ENCODE peak calls at places on chromosomes 6 and 20, in five cellular contexts. One of them, this sample, is unnamed.

GRCh38 chr6:14108571-14109410 is 8.8 kb upstream of the CD83 start:
- DNase-seq in GM23248: no peak
- DNase-seq in T-helper 9 cell: no peak
- DNase-seq in AG20443: no peak
- DNase-seq in GM04503: no peak
- DNase-seq in this sample: no peak

GRCh38 chr20:20551409-20551808 is 161.0 kb downstream of the RALGAPA2 start:
- DNase-seq in GM23248: no peak
- DNase-seq in T-helper 9 cell: no peak
- DNase-seq in AG20443: no peak
- DNase-seq in GM04503: no peak
- DNase-seq in this sample: no peak

GRCh38 chr20:53829086-53829703 is 235.6 kb upstream of the ZNF217 start:
- DNase-seq in GM04503: peak
- DNase-seq in AG20443: peak
- DNase-seq in GM23248: peak
- DNase-seq in T-helper 9 cell: no peak
- DNase-seq in this sample: no peak

GRCh38 chr20:49769125-49769581 is 43.5 kb upstream of the SLC9A8 start:
- DNase-seq in GM23248: no peak
- DNase-seq in T-helper 9 cell: no peak
- DNase-seq in AG20443: no peak
- DNase-seq in GM04503: no peak
- DNase-seq in this sample: no peak

GRCh38 chr6:37868447-37868825 is 48.9 kb downstream of the ZFAND3 start:
- DNase-seq in T-helper 9 cell: no peak
- DNase-seq in GM04503: peak
- DNase-seq in AG20443: peak
- DNase-seq in GM23248: peak
- DNase-seq in this sample: no peak

GRCh38 chr6:43495409-43495941 is 14.7 kb downstream of the LRRC73 start:
- DNase-seq in GM23248: peak
- DNase-seq in GM04503: no peak
- DNase-seq in AG20443: peak
- DNase-seq in T-helper 9 cell: no peak
- DNase-seq in this sample: peak

GRCh38 chr6:156691018-156691417 is 86.2 kb upstream of the ARID1B start:
- DNase-seq in AG20443: no peak
- DNase-seq in GM23248: no peak
- DNase-seq in GM04503: no peak
- DNase-seq in T-helper 9 cell: no peak
- DNase-seq in this sample: no peak

GRCh38 chr6:89117285-89118108 is at the start of gene SRSF12:
- DNase-seq in GM23248: peak
- DNase-seq in AG20443: peak
- DNase-seq in GM04503: no peak
- DNase-seq in T-helper 9 cell: peak
- DNase-seq in this sample: peak

GRCh38 chr6:30626484-30627366 is at the start of gene ATAT1:
- DNase-seq in T-helper 9 cell: peak
- DNase-seq in GM23248: peak
- DNase-seq in GM04503: no peak
- DNase-seq in AG20443: peak
- DNase-seq in this sample: peak

GRCh38 chr20:38730989-38731737 is 6.9 kb downstream of the SLC32A1 start:
- DNase-seq in GM23248: peak
- DNase-seq in T-helper 9 cell: peak
- DNase-seq in GM04503: no peak
- DNase-seq in AG20443: peak
- DNase-seq in this sample: peak

GRCh38 chr6:112618796-112619195 is 271.7 kb downstream of the RFPL4B start:
- DNase-seq in AG20443: peak
- DNase-seq in GM23248: peak
- DNase-seq in T-helper 9 cell: no peak
- DNase-seq in GM04503: no peak
- DNase-seq in this sample: no peak

GRCh38 chr6:11845664-11846577 is 67.3 kb upstream of the ADTRP start:
- DNase-seq in AG20443: no peak
- DNase-seq in GM04503: no peak
- DNase-seq in T-helper 9 cell: no peak
- DNase-seq in GM23248: no peak
- DNase-seq in this sample: no peak

GRCh38 chr6:82178759-82179112 is 68.8 kb downstream of the IBTK start:
- DNase-seq in GM23248: peak
- DNase-seq in AG20443: no peak
- DNase-seq in GM04503: no peak
- DNase-seq in T-helper 9 cell: no peak
- DNase-seq in this sample: no peak

GRCh38 chr6:168390746-168391400 is 50.1 kb upstream of the SMOC2 start:
- DNase-seq in GM04503: no peak
- DNase-seq in AG20443: no peak
- DNase-seq in GM23248: no peak
- DNase-seq in T-helper 9 cell: no peak
- DNase-seq in this sample: no peak

This sample was measured in stimulated activated naive CD4-positive, alpha-beta T cell.